ENCODE peak calls at places on chromosomes 2 and 18, in four cellular contexts. G is neural crest cell, B is NCI-H1092 treated with DMSO at 0.1 percent for 48 hours, V is stomach. E is an unnamed sample.

GRCh38 chr2:239523944-239524310 is 123.1 kb upstream of the HDAC4 start:
- DNase-seq in G (no peak), B (no peak), V (no peak), E (no peak)

GRCh38 chr18:24868760-24869237 is 408.4 kb downstream of the HRH4 start:
- DNase-seq in G (no peak), B (no peak), V (no peak), E (no peak)

GRCh38 chr2:177334940-177335543 is 57.5 kb upstream of the AGPS start:
- DNase-seq in G (peak), B (peak), V (no peak), E (no peak)

GRCh38 chr2:12451726-12452125 is 265.0 kb upstream of the TRIB2 start:
- DNase-seq in G (no peak), B (no peak), V (no peak), E (no peak)

GRCh38 chr2:200077838-200078237 is 122.5 kb downstream of the MAIP1 start:
- DNase-seq in G (no peak), B (no peak), V (no peak), E (peak)

GRCh38 chr2:102396012-102396411 is 26.9 kb upstream of the IL18RAP start:
- DNase-seq in G (no peak), B (no peak), V (no peak), E (no peak)

GRCh38 chr18:68417826-68418225 is 297.1 kb downstream of the TMX3 start:
- DNase-seq in G (no peak), B (no peak), V (no peak), E (no peak)

GRCh38 chr2:199136681-199137080 is 321.1 kb downstream of the SATB2 start:
- DNase-seq in G (no peak), B (no peak), V (no peak), E (peak)

GRCh38 chr2:201517094-201517493 is 65.6 kb downstream of the STRADB start:
- DNase-seq in G (no peak), B (no peak), V (no peak), E (no peak)

GRCh38 chr2:109209412-109209811 is 80.4 kb downstream of the SH3RF3 start:
- DNase-seq in G (no peak), B (no peak), V (no peak), E (peak)

GRCh38 chr2:73830871-73831401 is 2.2 kb downstream of the STAMBP start:
- DNase-seq in G (no peak), B (no peak), V (no peak), E (peak)

GRCh38 chr2:17538022-17538843 is 2.3 kb upstream of the VSNL1 start:
- DNase-seq in G (no peak), B (no peak), V (no peak), E (no peak)

GRCh38 chr2:58601017-58601416 is 359.9 kb upstream of the FANCL start:
- DNase-seq in G (no peak), B (no peak), V (no peak), E (no peak)

GRCh38 chr2:49177194-49177593 is 22.9 kb upstream of the FSHR start:
- DNase-seq in G (no peak), B (no peak), V (no peak), E (no peak)

GRCh38 chr2:120310136-120310535 is 35.8 kb upstream of the INHBB start:
- DNase-seq in G (no peak), B (no peak), V (no peak), E (no peak)

GRCh38 chr2:138275881-138276280 is 225.7 kb upstream of the SPOPL start:
- DNase-seq in G (no peak), B (no peak), V (no peak), E (no peak)

GRCh38 chr2:231554748-231555545 is 24.7 kb upstream of the NMUR1 start:
- DNase-seq in G (no peak), B (no peak), V (peak), E (no peak)

GRCh38 chr2:136141510-136142154 is 23.7 kb upstream of the CXCR4 start:
- DNase-seq in G (no peak), B (peak), V (no peak), E (no peak)

E was measured in non-pigmented ciliary epithelial cell.